ENCODE peak calls at places on chromosomes 6 and 20, in nine cellular contexts. X is stimulated activated CD4-positive, alpha-beta T cell treated with anti-CD3 and anti-CD28 coated beads, Interleukin-1b, Interleukin-23, amount 100 ng/mL, for 4 hours; Z is AG09309; I is NCI-H345; T is naive thymus-derived CD8-positive, alpha-beta T cell; W is AG09319; C is anterior cingulate cortex; N is left ventricle myocardium superior; U is epithelial cell of prostate. A is an unnamed sample.

GRCh38 chr6:25590986-25591385 is 61.0 kb upstream of the SCGN start:
- DNase-seq in N (no peak), C (no peak), U (no peak), W (no peak), T (no peak), X (no peak), Z (no peak), I (peak; percentile 54), A (no peak)

GRCh38 chr6:157953580-157954091 is 28.0 kb upstream of the SYNJ2 start:
- DNase-seq in Z (no peak), T (no peak), N (no peak), C (no peak), X (no peak), I (no peak), W (no peak), U (no peak), A (no peak)

GRCh38 chr6:18022398-18023231 is 35.2 kb upstream of the KIF13A start:
- DNase-seq in W (no peak), U (no peak), X (no peak), Z (no peak), C (no peak), I (peak; percentile 47), T (no peak), N (no peak), A (no peak)

GRCh38 chr6:166617359-166617758 is 9.7 kb downstream of the RPS6KA2 start:
- DNase-seq in Z (no peak), N (no peak), C (no peak), W (no peak), U (no peak), T (no peak), I (no peak), X (no peak), A (no peak)

GRCh38 chr6:3426817-3427739 is 29.8 kb downstream of the SLC22A23 start:
- DNase-seq in Z (no peak), I (no peak), X (no peak), N (no peak), T (no peak), C (no peak), W (no peak), U (no peak), A (no peak)

GRCh38 chr6:87772597-87773530 is 70.8 kb upstream of the AKIRIN2 start:
- DNase-seq in T (no peak), W (peak; percentile 77), I (no peak), C (no peak), U (no peak), Z (no peak), N (no peak), X (no peak), A (peak; percentile 25)

GRCh38 chr6:129510930-129511329 is 199.0 kb downstream of the ARHGAP18 start:
- DNase-seq in C (no peak), X (no peak), W (no peak), I (no peak), N (no peak), U (no peak), T (no peak), Z (no peak), A (no peak)

GRCh38 chr6:117346142-117346930 is 79.4 kb downstream of the ROS1 start:
- DNase-seq in T (no peak), U (no peak), N (no peak), Z (no peak), X (no peak), W (no peak), C (no peak), I (peak; percentile 24), A (peak; percentile 2)

GRCh38 chr20:63014710-63015109 is 7.9 kb upstream of the BHLHE23 start:
- DNase-seq in T (no peak), U (no peak), W (no peak), N (no peak), X (no peak), C (no peak), Z (no peak), I (peak; percentile 24), A (peak; percentile 28)

GRCh38 chr6:100160913-100161312 is 166.9 kb upstream of the MCHR2 start:
- DNase-seq in U (no peak), T (no peak), X (no peak), N (no peak), W (no peak), C (no peak), I (peak; percentile 78), Z (no peak), A (peak; percentile 83)

A was measured in DMS153.